ENCODE peak calls at places on chromosomes 12 and 14, in seven cellular contexts. T, N, D, F, C, Y and B are unnamed samples.

GRCh38 chr12:52896190-52897100 is 8.4 kb downstream of the KRT8 start:
- DNase-seq in C (no peak), N (no peak), D (no peak), F (no peak), T (no peak), Y (no peak), B (no peak)

GRCh38 chr12:111444706-111445310 is 39.1 kb downstream of the SH2B3 start:
- DNase-seq in N (no peak), T (no peak), Y (no peak), C (no peak), F (peak), D (peak), B (no peak)

GRCh38 chr12:111596985-111597730 is 2.0 kb downstream of the ATXN2 start:
- DNase-seq in T (no peak), F (peak), D (peak), N (peak), Y (no peak), C (peak), B (peak)

GRCh38 chr12:25723921-25724491 is 170.9 kb upstream of the LMNTD1 start:
- DNase-seq in D (no peak), T (no peak), C (no peak), Y (no peak), F (no peak), N (no peak), B (no peak)

GRCh38 chr14:104341532-104342434 is 203.4 kb downstream of the KIF26A start:
- DNase-seq in T (peak), F (no peak), C (peak), N (no peak), D (no peak), Y (no peak), B (peak)

GRCh38 chr14:56206576-56206975 is 88.4 kb downstream of the PELI2 start:
- DNase-seq in C (no peak), F (no peak), Y (no peak), D (no peak), T (no peak), N (no peak), B (no peak)

GRCh38 chr12:85632390-85632789 is 203.8 kb downstream of the RASSF9 start:
- DNase-seq in N (peak), C (no peak), Y (peak), F (no peak), D (no peak), T (no peak), B (no peak)

GRCh38 chr12:47361389-47362031 is 281.8 kb upstream of the AMIGO2 start:
- DNase-seq in D (peak), Y (no peak), T (no peak), C (no peak), N (peak), F (peak), B (no peak)

GRCh38 chr14:104321151-104322130 is 183.1 kb downstream of the KIF26A start:
- DNase-seq in Y (no peak), T (no peak), C (no peak), D (no peak), F (no peak), N (no peak), B (peak)

GRCh38 chr14:33943081-33943480 is 7.8 kb downstream of the EGLN3 start:
- DNase-seq in Y (no peak), C (peak), T (no peak), N (no peak), D (no peak), F (no peak), B (no peak)

GRCh38 chr12:54394281-54394719 is 9.8 kb upstream of the ZNF385A start:
- DNase-seq in Y (no peak), D (peak), C (peak), N (peak), F (no peak), T (no peak), B (peak)

GRCh38 chr12:121858662-121859572 is at the start of gene HPD:
- DNase-seq in N (peak), F (peak), D (no peak), Y (peak), T (no peak), C (no peak), B (no peak)

GRCh38 chr12:56645201-56645716 is 525 bp downstream of the ATP5F1B start:
- DNase-seq in N (no peak), T (peak), Y (no peak), C (no peak), F (no peak), D (no peak), B (peak)

GRCh38 chr12:63150255-63151060 is 543 bp downstream of the AVPR1A start:
- DNase-seq in Y (no peak), C (peak), F (no peak), D (no peak), N (no peak), T (peak), B (peak)

GRCh38 chr14:75518625-75519024 is 3.6 kb upstream of the BATF start:
- DNase-seq in F (no peak), T (no peak), Y (no peak), N (peak), D (no peak), C (no peak), B (no peak)

GRCh38 chr12:32390572-32391219 is 8.7 kb upstream of the FGD4 start:
- DNase-seq in C (peak), Y (no peak), D (no peak), T (no peak), N (peak), F (no peak), B (no peak)

GRCh38 chr12:76450690-76451089 is 102.5 kb upstream of the BBS10 start:
- DNase-seq in F (no peak), T (no peak), N (peak), Y (no peak), D (no peak), C (no peak), B (no peak)

GRCh38 chr14:69259176-69259530 is 805 bp upstream of the GALNT16 start:
- DNase-seq in C (no peak), T (no peak), N (no peak), Y (no peak), F (no peak), D (no peak), B (no peak)

GRCh38 chr12:116121453-116121871 is 156.0 kb downstream of the MED13L start:
- DNase-seq in F (no peak), Y (no peak), T (no peak), N (peak), D (no peak), C (no peak), B (no peak)

GRCh38 chr12:63821781-63822251 is 22.7 kb upstream of the SRGAP1 start:
- DNase-seq in F (no peak), N (no peak), Y (no peak), D (no peak), T (no peak), C (peak), B (peak)

DNA sequence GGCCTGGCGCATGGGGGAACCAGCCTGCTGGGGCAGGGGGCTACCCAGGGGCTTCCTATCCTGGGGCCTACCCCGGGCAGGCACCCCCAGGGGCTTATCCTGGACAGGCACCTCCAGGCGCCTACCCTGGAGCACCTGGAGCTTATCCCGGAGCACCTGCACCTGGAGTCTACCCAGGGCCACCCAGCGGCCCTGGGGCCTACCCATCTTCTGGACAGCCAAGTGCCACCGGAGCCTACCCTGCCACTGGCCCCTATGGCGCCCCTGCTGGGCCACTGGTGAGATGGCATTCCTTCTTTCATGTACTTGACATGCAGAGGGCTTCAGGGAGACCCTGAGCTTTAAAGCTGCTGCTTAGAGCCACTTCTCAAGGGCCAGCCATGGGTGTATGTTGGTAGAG is 9.0 kb downstream of the LGALS3 start:
- DNase-seq in N (no peak), F (no peak), C (peak), Y (no peak), D (no peak), T (no peak), B (peak)
- TF ChIP-seq CTCF in N (peak), F (no peak), C (peak), Y (peak), D (no peak), T (peak), B (peak)

GRCh38 chr14:101332281-101332680 is 229.0 kb upstream of the DIO3 start:
- DNase-seq in N (no peak), C (no peak), Y (no peak), F (no peak), T (no peak), D (no peak), B (no peak)

GRCh38 chr14:101331141-101331525 is 230.2 kb upstream of the DIO3 start:
- DNase-seq in F (no peak), Y (no peak), C (no peak), T (no peak), D (no peak), N (no peak), B (no peak)

GRCh38 chr14:101330416-101331140 is 230.7 kb upstream of the DIO3 start:
- DNase-seq in C (no peak), T (no peak), D (no peak), F (no peak), N (no peak), Y (no peak), B (no peak)

GRCh38 chr14:101325319-101325718 is 236.0 kb upstream of the DIO3 start:
- DNase-seq in F (no peak), D (no peak), N (no peak), C (no peak), Y (no peak), T (no peak), B (no peak)

DNA sequence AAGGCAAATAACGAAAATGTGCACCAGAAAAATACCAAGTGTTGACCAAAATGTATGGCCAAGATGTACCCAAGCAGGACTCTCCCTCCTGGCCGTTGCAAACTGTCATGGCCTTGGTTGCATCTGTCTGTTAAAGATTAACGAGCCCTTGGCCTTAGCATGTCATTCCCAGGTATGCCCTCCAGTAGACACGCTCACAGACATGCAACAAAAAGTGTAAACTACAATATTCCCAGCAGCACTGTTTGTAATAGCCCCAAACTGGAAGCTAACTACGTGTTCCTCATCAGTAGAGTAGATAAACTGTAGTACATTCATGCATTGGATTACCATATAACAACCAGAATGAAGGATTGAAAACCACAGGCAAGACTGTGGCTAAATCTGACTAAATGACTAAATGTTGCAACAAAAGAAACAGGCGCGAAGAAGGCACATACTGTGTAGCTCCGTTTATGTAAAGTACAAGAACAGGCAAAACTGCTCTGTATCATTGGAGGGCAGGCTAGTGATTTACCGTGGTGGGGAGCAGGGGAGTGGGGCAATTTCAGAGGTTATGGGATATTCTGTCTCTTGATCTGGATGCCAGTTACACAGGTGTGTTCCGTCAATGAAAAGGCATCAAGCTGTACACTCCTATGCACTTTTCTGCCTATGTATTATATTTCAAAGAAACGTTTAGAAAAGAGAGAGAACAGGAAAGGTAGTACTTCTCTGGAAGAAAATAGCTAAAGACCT is 232.7 kb upstream of the DIO3 start:
- DNase-seq in D (no peak), T (no peak), C (no peak), F (no peak), Y (no peak), N (no peak), B (no peak)
- TF ChIP-seq CTCF in D (no peak), T (no peak), C (no peak), F (no peak), Y (no peak), N (no peak), B (no peak)

DNA sequence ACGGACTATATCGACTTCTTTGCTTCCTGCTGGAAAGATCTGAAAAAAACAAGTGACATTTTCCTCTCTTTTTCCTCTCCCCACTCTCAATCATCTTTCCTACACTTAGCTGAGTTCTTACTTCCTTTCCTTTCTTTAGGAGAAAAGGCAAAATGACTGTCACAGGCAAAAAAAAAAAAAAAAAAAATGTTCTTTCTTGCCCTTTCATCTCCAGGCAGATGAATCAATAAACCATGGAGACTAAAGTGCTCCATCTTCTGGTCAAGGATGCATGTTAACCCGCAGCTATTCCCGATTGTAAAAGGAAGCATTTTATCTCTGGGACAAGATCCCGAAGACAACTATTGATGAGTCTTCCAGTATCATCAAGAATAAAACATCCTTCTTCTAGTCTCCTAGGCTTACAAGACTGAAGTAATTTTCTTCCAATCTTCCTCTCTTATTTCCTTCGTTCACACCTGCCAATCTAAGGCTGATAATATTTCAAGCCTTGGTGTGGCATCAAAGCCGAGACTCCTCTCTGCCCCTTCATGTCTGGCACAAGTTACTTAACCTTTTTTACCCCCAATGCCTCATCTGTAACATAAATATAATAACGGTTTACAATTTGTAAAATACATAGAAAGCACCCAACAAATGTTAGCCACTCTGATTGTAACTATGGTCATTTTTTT is 94.2 kb upstream of the PLEKHG7 start:
- DNase-seq in F (no peak), N (peak), C (peak), T (no peak), Y (no peak), D (no peak), B (no peak)
- TF ChIP-seq CTCF in F (peak), N (peak), C (peak), T (peak), Y (peak), D (no peak), B (no peak)

DNA sequence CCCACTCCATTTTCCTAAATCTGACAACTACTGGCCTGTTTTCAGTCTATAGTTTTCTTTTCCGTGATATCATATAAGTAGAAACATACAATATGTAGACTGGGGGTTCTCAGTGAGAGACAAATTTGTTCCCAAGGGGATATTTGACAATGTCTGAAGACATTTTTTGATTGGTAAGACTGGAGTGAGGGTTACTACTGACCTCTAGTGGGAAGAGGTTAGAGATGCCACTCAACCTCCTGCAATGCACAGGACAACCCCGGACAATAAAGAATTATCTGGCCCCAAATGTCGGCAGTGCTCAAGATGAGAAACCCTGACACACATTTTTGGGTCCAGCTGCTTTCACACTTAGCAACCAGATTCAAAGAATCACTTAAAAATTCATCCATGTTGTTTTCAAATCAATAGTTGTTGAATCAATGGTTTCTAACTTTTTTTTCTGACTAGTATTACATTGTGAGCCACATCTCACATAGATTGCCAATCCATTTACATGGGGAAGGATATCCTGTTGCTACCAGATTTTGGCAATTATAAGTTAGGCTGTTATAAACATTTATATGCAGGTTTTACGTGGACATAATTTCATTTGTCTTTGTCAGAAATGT is 307.1 kb downstream of the RPL10L start:
- DNase-seq in T (no peak), Y (no peak), F (no peak), D (no peak), N (peak), C (peak), B (no peak)
- TF ChIP-seq CTCF in T (peak), Y (no peak), F (no peak), D (no peak), N (peak), C (peak), B (peak)

GRCh38 chr12:2756756-2757155 is 38.0 kb upstream of the FKBP4 start:
- DNase-seq in C (no peak), T (no peak), N (no peak), F (no peak), D (no peak), Y (no peak), B (no peak)
- TF ChIP-seq CTCF in C (no peak), T (no peak), N (no peak), F (no peak), D (no peak), Y (no peak), B (no peak)

DNA sequence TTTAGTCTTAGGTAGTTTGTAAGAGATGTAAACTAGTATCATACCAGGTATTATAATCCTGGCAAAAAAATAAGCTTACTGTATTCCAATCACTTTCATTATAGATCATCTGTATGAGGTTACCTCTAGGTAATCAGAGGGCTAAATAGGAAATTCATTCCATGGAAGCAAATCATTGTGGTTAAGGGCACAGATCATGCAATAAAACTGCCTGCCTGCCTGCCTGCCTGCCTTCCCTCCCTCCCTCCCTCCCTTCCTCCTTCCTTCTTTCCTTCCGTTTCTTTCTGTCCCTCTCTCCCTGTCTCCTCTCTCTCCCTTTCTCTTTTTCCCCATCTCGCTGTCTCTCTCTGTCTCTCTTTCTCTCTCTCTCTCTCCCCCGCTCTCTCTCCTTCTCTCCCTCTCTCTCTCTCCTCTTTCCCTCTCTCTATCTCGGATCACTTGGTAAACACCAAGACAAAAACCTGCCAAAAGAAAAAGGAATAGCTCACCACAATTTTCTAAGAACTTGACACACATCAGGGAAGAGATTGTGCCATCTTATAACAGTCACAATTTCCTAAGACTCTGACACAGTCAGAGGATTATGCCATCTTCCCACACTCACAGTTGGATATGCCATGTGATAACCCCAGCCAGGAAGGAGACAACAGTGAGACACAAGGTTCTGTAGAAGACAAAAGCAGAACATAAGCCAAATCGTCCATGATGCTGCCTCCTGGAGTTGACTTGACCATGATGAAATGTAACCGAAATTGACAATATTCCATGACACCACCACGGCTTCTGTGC is 3.0 kb upstream of the CLEC9A start:
- DNase-seq in Y (no peak), T (no peak), D (no peak), N (peak), F (no peak), C (no peak), B (no peak)
- TF ChIP-seq CTCF in Y (no peak), T (no peak), D (no peak), N (no peak), F (no peak), C (no peak), B (no peak)

GRCh38 chr14:99272669-99273024 is 650 bp upstream of the BCL11B start:
- DNase-seq in Y (no peak), F (no peak), T (no peak), D (no peak), C (no peak), N (peak), B (no peak)

GRCh38 chr14:99273724-99274345 is 1.8 kb upstream of the BCL11B start:
- DNase-seq in C (peak), T (no peak), N (peak), D (no peak), F (no peak), Y (no peak), B (peak)

GRCh38 chr14:99271951-99272668 is at the start of gene BCL11B:
- DNase-seq in F (no peak), N (peak), T (peak), D (peak), C (peak), Y (peak), B (peak)

GRCh38 chr14:99274346-99275221 is 2.6 kb upstream of the BCL11B start:
- DNase-seq in N (peak), T (peak), C (peak), Y (no peak), F (no peak), D (no peak), B (peak)

DNA sequence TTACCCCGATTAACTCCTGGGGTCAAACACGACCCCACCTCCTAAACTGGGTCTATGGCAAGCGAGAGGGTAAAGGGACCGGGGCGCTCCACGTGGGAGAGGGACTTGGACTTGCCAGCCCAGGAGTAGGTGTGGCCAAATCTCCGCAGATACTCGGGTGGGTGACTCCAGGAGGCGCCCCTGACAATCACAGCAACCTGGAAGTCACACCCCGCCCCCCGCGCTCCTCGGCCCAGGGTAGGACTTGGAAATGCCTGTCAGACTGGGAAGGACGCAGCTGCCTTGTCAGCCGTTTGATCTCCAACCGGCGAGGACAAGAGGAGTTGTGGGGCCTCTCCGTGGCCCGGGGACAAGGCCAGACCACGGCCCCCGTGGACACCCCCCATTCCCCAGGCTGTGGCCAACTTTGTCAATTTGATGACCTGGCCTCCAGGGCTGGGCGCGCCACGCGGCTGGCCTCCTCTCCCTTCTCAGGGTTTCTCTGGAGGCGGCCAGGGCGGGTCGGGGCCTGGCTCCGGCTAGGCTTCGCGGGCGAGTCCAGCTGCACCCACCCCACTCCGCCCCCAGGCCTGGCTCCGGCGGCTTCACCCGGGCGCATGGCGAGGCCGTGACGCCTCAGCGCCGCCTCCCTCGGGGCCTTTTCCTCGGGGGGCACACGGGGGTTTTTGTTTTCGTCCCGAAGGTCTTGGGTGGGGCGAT is 1.2 kb upstream of the BCL11B start:
- DNase-seq in F (no peak), D (no peak), Y (no peak), T (peak), C (peak), N (peak), B (peak)
- TF ChIP-seq CTCF in F (no peak), D (no peak), Y (no peak), T (no peak), C (no peak), N (no peak), B (no peak)